ENCODE peak calls at places on chromosomes 5 and 9, in five cellular contexts. Q is HT1080; Y is activated CD4-positive, alpha-beta T cell treated with anti-CD3 and anti-CD28 coated beads, Interleukin-2, amount 50 U/mL, for 1 hour; X is neuronal stem cell; V is HFF-Myc. P is an unnamed sample.

GRCh38 chr9:693460-694390 is 147.8 kb upstream of the DMRT1 start:
- DNase-seq in Q (peak; percentile 68), Y (no peak), X (no peak), V (no peak), P (peak; percentile 77)

GRCh38 chr5:135129307-135129706 is 95.3 kb upstream of the PITX1 start:
- DNase-seq in V (no peak), Y (no peak), Q (no peak), X (no peak), P (no peak)

GRCh38 chr5:152097128-152097527 is 172.5 kb upstream of the GLRA1 start:
- DNase-seq in V (no peak), X (no peak), Y (no peak), Q (no peak), P (no peak)

GRCh38 chr5:116982035-116982434 is 407.4 kb upstream of the SEMA6A start:
- DNase-seq in V (no peak), X (no peak), Q (no peak), Y (no peak), P (no peak)

GRCh38 chr5:135324897-135325650 is 74.0 kb downstream of the MACROH2A1 start:
- DNase-seq in V (no peak), X (no peak), Y (peak; percentile 32), Q (no peak), P (no peak)

GRCh38 chr5:128227984-128228383 is 144.4 kb downstream of the SLC12A2 start:
- DNase-seq in Y (no peak), Q (peak; percentile 97), V (peak; percentile 64), X (no peak), P (peak; percentile 19)

GRCh38 chr5:40733842-40734563 is 21.8 kb downstream of the TTC33 start:
- DNase-seq in Y (no peak), Q (no peak), X (no peak), V (no peak), P (no peak)

GRCh38 chr5:29143266-29143665 is 2050.2 kb upstream of the CDH6 start:
- DNase-seq in Y (no peak), X (peak; percentile 31), Q (no peak), V (no peak), P (no peak)

GRCh38 chr9:21993893-21994525 is at the start of gene CDKN2A:
- DNase-seq in X (no peak), Y (peak; percentile 45), Q (no peak), V (no peak), P (no peak)

GRCh38 chr5:3359642-3360041 is 236.0 kb upstream of the IRX1 start:
- DNase-seq in V (no peak), Q (no peak), Y (no peak), X (no peak), P (no peak)

GRCh38 chr5:52727568-52727967 is 60.1 kb upstream of the ITGA1 start:
- DNase-seq in Y (no peak), X (no peak), V (no peak), Q (peak; percentile 94), P (peak; percentile 69)

GRCh38 chr5:143205386-143205785 is 198.1 kb downstream of the NR3C1 start:
- DNase-seq in X (no peak), Q (peak; percentile 90), Y (no peak), V (no peak), P (peak; percentile 71)

GRCh38 chr9:83267741-83268140 is 204.8 kb upstream of the RASEF start:
- DNase-seq in X (no peak), Y (no peak), V (no peak), Q (no peak), P (no peak)

GRCh38 chr5:142568271-142568995 is 117.5 kb downstream of the FGF1 start:
- DNase-seq in X (no peak), Y (no peak), Q (no peak), V (no peak), P (no peak)

GRCh38 chr9:110880123-110880522 is 158.1 kb downstream of the LPAR1 start:
- DNase-seq in X (no peak), Q (peak; percentile 2), Y (no peak), V (peak; percentile 91), P (peak; percentile 61)